ENCODE peak calls at places on chromosome 10, in six cellular contexts. D is brain microvascular endothelial cell, X is PC-3, L is IMR-90, Q is left ventricle myocardium inferior, G is heart right ventricle. I is an unnamed sample.

GRCh38 chr10:116597543-116597942 is 6.8 kb downstream of the PNLIPRP1 start:
- DNase-seq in D (no peak), Q (no peak), L (no peak), G (no peak), X (no peak), I (no peak)

GRCh38 chr10:114258274-114258840 is 19.3 kb downstream of the VWA2 start:
- DNase-seq in X (no peak), D (no peak), G (no peak), Q (no peak), L (no peak), I (no peak)

GRCh38 chr10:26780793-26781601 is 79.8 kb downstream of the ABI1 start:
- DNase-seq in D (peak), G (no peak), X (peak), Q (no peak), L (peak), I (no peak)

GRCh38 chr10:87723500-87723899 is 63.8 kb downstream of the PAPSS2 start:
- DNase-seq in L (peak), G (no peak), Q (no peak), D (no peak), X (peak), I (no peak)

GRCh38 chr10:22606164-22606614 is 108.2 kb downstream of the PIP4K2A start:
- DNase-seq in G (no peak), X (peak), D (peak), L (peak), Q (no peak), I (peak)

GRCh38 chr10:24952146-24952700 is at the start of gene PRTFDC1:
- DNase-seq in Q (peak), G (peak), L (no peak), D (no peak), X (peak), I (peak)

GRCh38 chr10:14153570-14154055 is 177.1 kb downstream of the FRMD4A start:
- DNase-seq in L (peak), Q (peak), X (no peak), D (peak), G (peak), I (peak)

GRCh38 chr10:62492012-62492869 is 118.1 kb downstream of the ZNF365 start:
- DNase-seq in L (peak), Q (no peak), G (no peak), X (peak), D (no peak), I (no peak)

GRCh38 chr10:70780772-70781171 is 4.4 kb downstream of the TBATA start:
- DNase-seq in G (no peak), D (no peak), Q (no peak), L (no peak), X (no peak), I (no peak)

GRCh38 chr10:108911814-108912541 is 1011.3 kb downstream of the XPNPEP1 start:
- DNase-seq in L (peak), X (peak), Q (peak), G (peak), D (no peak), I (peak)

GRCh38 chr10:71996598-71997371 is 32.6 kb downstream of the CHST3 start:
- DNase-seq in D (no peak), Q (no peak), G (no peak), X (no peak), L (no peak), I (no peak)

GRCh38 chr10:102322914-102323313 is 72.6 kb upstream of the NFKB2 start:
- DNase-seq in G (no peak), Q (no peak), D (no peak), L (no peak), X (no peak), I (no peak)

GRCh38 chr10:110701618-110701971 is 57.5 kb downstream of the RBM20 start:
- DNase-seq in D (no peak), G (no peak), L (no peak), Q (no peak), X (no peak), I (no peak)

GRCh38 chr10:62231371-62231770 is 37.3 kb downstream of the RTKN2 start:
- DNase-seq in D (peak), X (peak), Q (no peak), L (peak), G (no peak), I (no peak)

GRCh38 chr10:24814568-24815313 is 91.1 kb upstream of the ARHGAP21 start:
- DNase-seq in D (peak), L (peak), G (no peak), Q (no peak), X (peak), I (no peak)

GRCh38 chr10:17835688-17836087 is 26.5 kb downstream of the MRC1 start:
- DNase-seq in D (peak), L (peak), Q (no peak), X (peak), G (no peak), I (no peak)

GRCh38 chr10:88064608-88065383 is 201.4 kb downstream of the PTEN start:
- DNase-seq in X (no peak), Q (peak), L (peak), G (peak), D (no peak), I (peak)

GRCh38 chr10:89426230-89426868 is 12.0 kb downstream of the IFIT5 start:
- DNase-seq in G (peak), Q (no peak), D (peak), L (peak), X (peak), I (no peak)

GRCh38 chr10:97355571-97355975 is 21.0 kb upstream of the FRAT2 start:
- DNase-seq in X (no peak), L (no peak), G (peak), Q (no peak), D (no peak), I (no peak)

GRCh38 chr10:25130911-25131310 is 43.9 kb upstream of the GPR158 start:
- DNase-seq in L (peak), G (no peak), D (no peak), Q (no peak), X (peak), I (no peak)

GRCh38 chr10:29022513-29022912 is 266.4 kb upstream of the LYZL1 start:
- DNase-seq in X (no peak), Q (no peak), G (no peak), D (no peak), L (no peak), I (no peak)

GRCh38 chr10:129963831-129964501 is at the start of gene EBF3:
- DNase-seq in X (peak), Q (peak), L (peak), G (peak), D (peak), I (peak)

GRCh38 chr10:106267591-106267990 is 896.9 kb downstream of the SORCS1 start:
- DNase-seq in X (no peak), D (no peak), Q (no peak), L (no peak), G (no peak), I (no peak)

GRCh38 chr10:72261323-72262018 is 12.3 kb upstream of the DDIT4 start:
- DNase-seq in Q (no peak), D (no peak), L (no peak), G (no peak), X (peak), I (no peak)

GRCh38 chr10:123301077-123301875 is 147.1 kb downstream of the BUB3 start:
- DNase-seq in G (peak), Q (peak), L (no peak), X (peak), D (no peak), I (no peak)

GRCh38 chr10:18606051-18606730 is 45.2 kb downstream of the NSUN6 start:
- DNase-seq in L (no peak), X (no peak), D (peak), G (no peak), Q (no peak), I (no peak)

GRCh38 chr10:49539320-49539885 is 482 bp upstream of the ERCC6 start:
- DNase-seq in X (peak), Q (peak), L (peak), G (peak), D (peak), I (peak)

GRCh38 chr10:34097682-34098081 is 717.4 kb downstream of the PARD3 start:
- DNase-seq in D (no peak), X (peak), Q (no peak), L (no peak), G (no peak), I (no peak)

GRCh38 chr10:79397575-79398303 is 47.7 kb downstream of the ZCCHC24 start:
- DNase-seq in X (no peak), D (no peak), G (no peak), Q (peak), L (peak), I (peak)

GRCh38 chr10:14126697-14127440 is 203.9 kb downstream of the FRMD4A start:
- DNase-seq in Q (no peak), D (peak), G (no peak), L (peak), X (peak), I (no peak)

GRCh38 chr10:10892290-10892875 is 125.3 kb upstream of the CELF2 start:
- DNase-seq in L (no peak), X (no peak), D (no peak), G (peak), Q (no peak), I (no peak)

GRCh38 chr10:2611603-2612002 is 455.7 kb upstream of the PFKP start:
- DNase-seq in Q (no peak), G (no peak), X (no peak), D (no peak), L (no peak), I (no peak)

GRCh38 chr10:1241322-1241890 is 185.2 kb downstream of the WDR37 start:
- DNase-seq in G (no peak), X (no peak), Q (no peak), D (no peak), L (no peak), I (no peak)

DNA sequence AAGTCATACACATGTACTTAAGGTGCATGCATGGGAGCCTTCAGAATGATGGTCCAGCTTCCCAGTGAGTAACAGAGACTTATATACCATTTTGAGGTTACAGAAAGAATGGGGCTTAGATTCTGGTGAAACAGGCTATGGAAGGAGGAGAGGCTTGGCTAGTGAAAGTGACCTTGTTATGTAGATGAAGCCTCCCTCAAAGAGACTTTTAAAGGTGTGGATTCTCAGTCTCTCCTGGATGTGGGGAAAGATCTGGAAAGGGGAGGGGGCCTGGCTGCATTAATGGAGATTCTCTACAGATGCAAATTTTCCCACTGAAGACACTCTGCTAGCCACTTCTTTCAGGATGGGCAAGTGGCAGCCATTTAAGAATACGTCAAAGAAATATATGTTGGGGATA is 5.5 kb downstream of the RASSF4 start:
- DNase-seq in D (no peak), G (peak), L (no peak), Q (no peak), X (no peak), I (no peak)
- H3K27ac ChIP-seq in D (no peak), G (peak), L (no peak), Q (peak), X (no peak), I (peak)

DNA sequence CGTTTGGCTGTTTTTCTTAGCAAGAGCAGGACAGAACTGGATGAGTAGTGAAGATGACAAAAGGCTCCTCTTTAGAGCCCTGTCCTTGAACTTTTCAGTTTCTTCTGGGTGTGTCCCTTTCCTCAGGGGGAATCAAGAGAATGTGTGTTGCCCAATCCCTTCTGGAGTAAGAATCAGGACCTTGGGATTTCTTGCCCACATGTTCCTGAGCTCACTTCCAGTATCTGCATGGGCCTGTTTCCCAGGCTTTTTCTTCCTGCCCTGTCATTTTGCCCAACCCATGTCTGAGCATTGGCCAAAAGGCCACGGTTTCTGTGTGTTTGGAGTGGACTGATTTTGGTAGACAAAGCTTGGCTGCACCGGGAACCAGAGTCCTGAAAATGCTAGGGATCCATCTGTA is 195.8 kb upstream of the CSTF2T start:
- DNase-seq in L (peak), Q (peak), X (no peak), D (peak), G (peak), I (peak)
- H3K4me3 ChIP-seq in L (no peak), Q (no peak), X (no peak), D (no peak), G (no peak), I (no peak)

DNA sequence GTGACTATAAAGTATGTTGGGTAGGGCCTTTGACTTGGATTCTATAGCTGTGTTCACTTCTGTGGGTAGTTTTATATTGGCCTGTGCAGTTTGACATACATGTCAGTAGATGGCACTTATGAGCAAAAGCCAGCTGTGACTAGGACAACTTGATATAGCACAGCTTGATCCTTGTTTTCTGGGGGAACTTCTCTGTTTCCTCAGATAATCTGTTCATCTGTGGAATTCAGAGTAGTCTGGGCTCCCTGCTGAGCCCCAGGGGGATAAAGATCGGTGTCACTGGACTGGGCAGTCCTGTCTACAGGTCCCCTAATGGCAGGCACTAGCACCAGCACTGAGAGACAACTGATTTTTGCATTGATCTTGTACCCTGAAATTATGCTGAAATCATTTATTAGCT is 25.4 kb downstream of the CYP2C9 start:
- DNase-seq in X (peak), G (no peak), D (peak), Q (no peak), L (peak), I (no peak)
- TF ChIP-seq CTCF in X (peak), G (peak), D (peak), Q (peak), L (peak), I (peak)

GRCh38 chr10:112634096-112634830 is 187.2 kb downstream of the VTI1A start:
- DNase-seq in X (peak), G (no peak), L (peak), D (no peak), Q (no peak), I (no peak)

GRCh38 chr10:112628951-112629604 is 182.1 kb downstream of the VTI1A start:
- DNase-seq in G (no peak), Q (no peak), X (no peak), D (no peak), L (no peak), I (no peak)

GRCh38 chr10:112631501-112632410 is 184.7 kb downstream of the VTI1A start:
- DNase-seq in Q (no peak), X (no peak), D (peak), L (no peak), G (no peak), I (no peak)
- H3K27ac ChIP-seq in Q (no peak), X (no peak), D (no peak), L (no peak), G (no peak), I (no peak)

DNA sequence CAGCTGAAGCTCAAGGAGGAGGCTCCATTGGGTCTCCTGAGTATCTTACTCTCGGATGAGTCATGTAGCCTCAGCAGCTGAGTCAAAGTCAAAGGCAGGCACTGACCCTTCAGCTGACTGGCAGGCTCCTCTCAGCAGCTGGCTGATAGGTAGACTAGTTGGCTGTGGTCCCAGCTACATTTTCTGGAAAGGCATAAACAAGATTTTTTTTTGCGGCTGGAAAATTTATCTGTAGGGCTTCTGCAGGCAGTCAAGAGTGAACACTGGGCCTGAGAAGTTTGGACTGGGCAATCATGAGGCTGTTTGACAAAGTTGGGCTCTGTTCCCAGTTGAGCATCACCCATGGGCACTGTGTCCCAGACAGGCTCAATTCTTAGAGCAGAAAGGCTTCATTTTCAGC is 796.2 kb downstream of the CCSER2 start:
- DNase-seq in L (no peak), D (no peak), Q (no peak), G (peak), X (no peak), I (peak)
- H3K4me3 ChIP-seq in L (no peak), D (no peak), Q (no peak), G (no peak), X (no peak), I (no peak)

GRCh38 chr10:64571053-64571452 is 1049.9 kb downstream of the REEP3 start:
- DNase-seq in Q (no peak), X (no peak), D (no peak), G (no peak), L (no peak), I (no peak)
- TF ChIP-seq CTCF in Q (no peak), X (no peak), D (no peak), G (no peak), L (no peak), I (no peak)

GRCh38 chr10:124523886-124524285 is 62.3 kb downstream of the LHPP start:
- DNase-seq in D (no peak), G (no peak), L (no peak), X (no peak), Q (no peak), I (no peak)

GRCh38 chr10:124523301-124523871 is 61.8 kb downstream of the LHPP start:
- DNase-seq in X (no peak), D (no peak), Q (no peak), L (no peak), G (peak), I (no peak)

GRCh38 chr10:124526621-124527267 is 65.1 kb downstream of the LHPP start:
- DNase-seq in D (no peak), L (no peak), Q (no peak), G (no peak), X (no peak), I (no peak)

GRCh38 chr10:124525751-124526600 is 64.4 kb downstream of the LHPP start:
- DNase-seq in G (no peak), X (no peak), D (no peak), L (no peak), Q (no peak), I (no peak)

GRCh38 chr10:124524991-124525653 is 63.5 kb downstream of the LHPP start:
- DNase-seq in X (peak), Q (peak), G (peak), L (no peak), D (no peak), I (peak)
- H3K27ac ChIP-seq in X (no peak), Q (peak), G (peak), L (no peak), D (no peak), I (peak)

DNA sequence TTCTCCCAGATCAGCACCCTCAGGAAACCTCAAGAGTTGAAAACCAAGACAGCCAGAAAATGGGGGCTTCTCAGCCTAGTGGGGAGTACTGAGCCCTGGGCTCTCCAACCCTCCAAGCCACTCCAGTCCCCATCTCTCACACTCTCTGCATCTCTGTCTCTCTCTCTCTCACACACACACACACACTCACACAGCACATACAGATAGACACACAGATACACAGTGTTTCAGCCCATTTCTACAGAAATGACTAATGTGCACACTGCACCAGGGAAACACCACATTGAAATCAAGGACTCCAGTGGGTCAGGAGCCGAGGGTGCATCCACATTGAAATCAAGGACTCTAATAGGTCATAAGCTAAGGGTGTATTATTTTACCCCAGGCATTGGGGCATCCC is 107.5 kb downstream of the MKI67 start:
- DNase-seq in L (no peak), G (no peak), Q (no peak), X (no peak), D (no peak), I (no peak)
- H3K4me3 ChIP-seq in L (no peak), G (no peak), Q (no peak), X (no peak), D (no peak), I (no peak)

GRCh38 chr10:38600146-38600545 is 506.0 kb downstream of the ZNF37A start:
- DNase-seq in Q (no peak), G (no peak), X (no peak), L (no peak), D (no peak), I (no peak)

GRCh38 chr10:38600696-38601095 is 506.6 kb downstream of the ZNF37A start:
- DNase-seq in X (no peak), D (no peak), L (no peak), G (no peak), Q (no peak), I (no peak)

DNA sequence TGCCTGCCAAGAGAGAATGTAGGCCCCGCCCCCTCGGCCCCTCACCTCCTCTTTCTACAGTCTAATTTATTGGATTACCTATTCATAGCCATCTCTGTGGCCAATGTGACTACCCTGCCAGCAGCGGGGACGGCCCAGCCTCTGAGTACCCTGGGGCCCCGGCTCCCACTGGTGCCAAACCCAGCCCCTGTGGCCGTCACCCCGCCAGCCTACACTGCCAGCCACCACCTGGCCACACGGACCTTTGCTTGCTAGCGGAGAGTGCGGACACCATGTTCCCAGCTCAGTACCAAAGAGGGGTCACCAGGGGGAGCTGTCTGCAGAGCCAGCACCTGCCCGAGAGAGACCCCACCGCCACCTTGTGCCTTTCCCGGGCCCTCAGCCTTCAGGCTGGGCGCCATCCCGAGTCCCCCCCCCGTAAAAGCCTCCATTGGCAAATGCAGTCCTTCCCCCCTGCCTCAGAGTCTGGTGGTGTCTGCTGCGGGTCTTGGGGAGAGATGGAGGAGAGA is 511.1 kb downstream of the ZNF37A start:
- DNase-seq in D (no peak), G (no peak), L (no peak), Q (no peak), X (no peak), I (no peak)
- TF ChIP-seq CTCF in D (no peak), G (no peak), L (no peak), Q (no peak), X (no peak), I (no peak)

GRCh38 chr10:119136084-119136483 is 29.4 kb downstream of the SFXN4 start:
- DNase-seq in G (no peak), D (no peak), X (no peak), Q (no peak), L (peak), I (no peak)

GRCh38 chr10:119138341-119139306 is 26.9 kb downstream of the SFXN4 start:
- DNase-seq in L (no peak), Q (no peak), X (no peak), G (no peak), D (no peak), I (no peak)

GRCh38 chr10:119135517-119135890 is 30.0 kb downstream of the SFXN4 start:
- DNase-seq in D (no peak), L (peak), X (no peak), G (no peak), Q (no peak), I (no peak)

GRCh38 chr10:119140603-119141245 is 24.8 kb downstream of the SFXN4 start:
- DNase-seq in G (no peak), D (no peak), L (no peak), Q (no peak), X (no peak), I (no peak)

GRCh38 chr10:119139464-119140067 is 25.9 kb downstream of the SFXN4 start:
- DNase-seq in L (peak), X (peak), G (peak), Q (peak), D (no peak), I (peak)
- H3K27ac ChIP-seq in L (no peak), X (no peak), G (no peak), Q (no peak), D (no peak), I (no peak)